ENCODE peak calls at places on chromosomes 3 and 15, in five cellular contexts. Z is esophagus muscularis mucosa, P is mesendoderm, E is fibroblast of lung, M is body of pancreas. O is an unnamed sample.

GRCh38 chr3:53970656-53971055 is 79.0 kb upstream of the SELENOK start:
- DNase-seq in Z (no peak), P (peak; percentile 56), E (no peak), M (no peak), O (peak; percentile 34)

GRCh38 chr3:52831500-52832301 is 1.2 kb upstream of the ITIH4 start:
- DNase-seq in Z (no peak), P (no peak), E (peak; percentile 69), M (peak; percentile 46), O (peak; percentile 97)

GRCh38 chr3:16987141-16987540 is 102.4 kb downstream of the PLCL2 start:
- DNase-seq in Z (no peak), P (no peak), E (no peak), M (peak; percentile 48), O (no peak)

GRCh38 chr3:69385723-69386483 is at the start of gene FRMD4B:
- DNase-seq in Z (no peak), P (peak; percentile 49), E (peak; percentile 22), M (peak; percentile 84), O (peak; percentile 16)

GRCh38 chr3:126797563-126797962 is 93.5 kb downstream of the CHCHD6 start:
- DNase-seq in Z (no peak), P (no peak), E (no peak), M (no peak), O (no peak)

GRCh38 chr15:49288411-49288810 is 118.4 kb downstream of the GALK2 start:
- DNase-seq in Z (no peak), P (no peak), E (no peak), M (no peak), O (no peak)

GRCh38 chr3:14532691-14533456 is 7.3 kb downstream of the GRIP2 start:
- DNase-seq in Z (no peak), P (peak; percentile 90), E (no peak), M (peak; percentile 93), O (no peak)

GRCh38 chr3:139797724-139798343 is 120.1 kb upstream of the NMNAT3 start:
- DNase-seq in Z (peak; percentile 19), P (peak; percentile 62), E (peak; percentile 54), M (peak; percentile 47), O (peak; percentile 84)

GRCh38 chr3:51975857-51976549 is 1.1 kb downstream of the ABHD14A start:
- DNase-seq in Z (no peak), P (peak; percentile 54), E (peak; percentile 69), M (peak; percentile 83), O (peak; percentile 87)

GRCh38 chr15:65311760-65312159 is 7.3 kb downstream of the RNU5B-1 start:
- DNase-seq in Z (no peak), P (no peak), E (no peak), M (no peak), O (no peak)

GRCh38 chr15:80203361-80203885 is 48.6 kb downstream of the CTXND1 start:
- DNase-seq in Z (peak; percentile 72), P (peak; percentile 10), E (no peak), M (no peak), O (no peak)

GRCh38 chr3:65706786-65707568 is 331.7 kb downstream of the MAGI1 start:
- DNase-seq in Z (no peak), P (no peak), E (no peak), M (peak; percentile 28), O (no peak)

GRCh38 chr15:42079401-42079908 is 14.9 kb downstream of the PLA2G4D start:
- DNase-seq in Z (no peak), P (no peak), E (no peak), M (no peak), O (no peak)

GRCh38 chr3:16595778-16596177 is 9.4 kb downstream of the DAZL start:
- DNase-seq in Z (no peak), P (no peak), E (no peak), M (no peak), O (no peak)

GRCh38 chr15:44738340-44738984 is 2.1 kb downstream of the TRIM69 start:
- DNase-seq in Z (no peak), P (peak; percentile 46), E (peak; percentile 82), M (no peak), O (no peak)

GRCh38 chr15:100252359-100252758 is 89.4 kb downstream of the ADAMTS17 start:
- DNase-seq in Z (no peak), P (no peak), E (no peak), M (no peak), O (no peak)

GRCh38 chr15:101394654-101395053 is 94.9 kb downstream of the PCSK6 start:
- DNase-seq in Z (no peak), P (no peak), E (no peak), M (no peak), O (no peak)

GRCh38 chr3:139629033-139629432 is 48.7 kb downstream of the NMNAT3 start:
- DNase-seq in Z (no peak), P (peak; percentile 71), E (peak; percentile 3), M (peak; percentile 41), O (peak; percentile 32)

GRCh38 chr15:42283671-42284070 is 10.4 kb upstream of the TMEM87A start:
- DNase-seq in Z (no peak), P (no peak), E (no peak), M (peak; percentile 63), O (no peak)

GRCh38 chr3:42247576-42248027 is 18.4 kb downstream of the CCK start:
- DNase-seq in Z (no peak), P (peak; percentile 68), E (peak; percentile 66), M (peak; percentile 76), O (peak; percentile 61)

GRCh38 chr3:159765025-159765859 is 223.4 kb upstream of the IL12A start:
- DNase-seq in Z (no peak), P (peak; percentile 92), E (peak; percentile 95), M (peak; percentile 37), O (peak; percentile 83)

GRCh38 chr15:82040395-82040794 is 5.4 kb downstream of the MEX3B start:
- DNase-seq in Z (no peak), P (no peak), E (no peak), M (peak; percentile 13), O (no peak)

GRCh38 chr3:14203521-14204079 is 25.0 kb downstream of the LSM3 start:
- DNase-seq in Z (no peak), P (peak; percentile 86), E (peak; percentile 90), M (peak; percentile 68), O (peak; percentile 50)

GRCh38 chr15:99706557-99707303 is 26.5 kb downstream of the LYSMD4 start:
- DNase-seq in Z (no peak), P (no peak), E (no peak), M (no peak), O (no peak)

GRCh38 chr3:171108066-171108465 is 81.5 kb upstream of the SLC2A2 start:
- DNase-seq in Z (peak; percentile 68), P (no peak), E (no peak), M (no peak), O (no peak)

GRCh38 chr3:194472290-194472920 is 14.4 kb downstream of the ATP13A3 start:
- DNase-seq in Z (no peak), P (peak; percentile 82), E (peak; percentile 87), M (peak; percentile 38), O (peak; percentile 24)

GRCh38 chr3:10725067-10725466 is 91.0 kb upstream of the SLC6A11 start:
- DNase-seq in Z (no peak), P (no peak), E (no peak), M (no peak), O (no peak)

GRCh38 chr15:69414702-69415161 is 583 bp downstream of the KIF23 start:
- DNase-seq in Z (no peak), P (peak; percentile 81), E (peak; percentile 89), M (no peak), O (peak; percentile 85)

GRCh38 chr3:128910006-128910405 is 30.6 kb downstream of the ACAD9 start:
- DNase-seq in Z (no peak), P (no peak), E (no peak), M (no peak), O (no peak)

GRCh38 chr3:5891721-5892120 is 704.2 kb downstream of the EDEM1 start:
- DNase-seq in Z (no peak), P (peak; percentile 50), E (no peak), M (peak; percentile 27), O (no peak)

GRCh38 chr3:24088782-24089181 is 143.7 kb downstream of the NR1D2 start:
- DNase-seq in Z (no peak), P (peak; percentile 42), E (peak; percentile 60), M (no peak), O (peak; percentile 31)

GRCh38 chr3:86934851-86935250 is 56.1 kb downstream of the VGLL3 start:
- DNase-seq in Z (no peak), P (no peak), E (no peak), M (no peak), O (peak; percentile 40)

GRCh38 chr3:152050782-152051405 is 177.5 kb downstream of the SUCNR1 start:
- DNase-seq in Z (no peak), P (no peak), E (peak; percentile 33), M (no peak), O (no peak)

GRCh38 chr3:184485906-184486305 is 75.7 kb upstream of the EPHB3 start:
- DNase-seq in Z (peak; percentile 45), P (no peak), E (no peak), M (no peak), O (no peak)
- H3K27ac ChIP-seq in Z (no peak overlapping the region), P (no peak overlapping the region), E (no peak overlapping the region), M (no peak overlapping the region), O (no peak overlapping the region)

DNA sequence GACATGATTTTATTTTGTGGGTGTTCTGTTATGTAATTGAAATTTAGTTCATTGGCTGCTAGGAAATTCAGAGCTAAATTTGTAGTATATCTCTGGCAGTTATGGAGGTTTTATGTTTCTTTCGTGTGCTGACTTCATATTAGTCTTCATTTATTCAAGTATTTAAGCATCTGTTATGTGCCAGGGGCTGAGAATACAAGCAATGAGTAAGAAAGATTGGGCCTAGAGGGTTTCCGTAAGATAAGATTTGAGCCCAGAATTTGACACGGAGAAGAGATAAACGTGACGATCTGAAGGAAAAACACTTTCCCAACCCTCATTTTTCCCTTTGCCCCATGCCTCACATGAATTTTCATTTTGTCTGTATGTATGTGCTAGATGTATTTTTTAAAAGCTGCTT is 75.1 kb upstream of the ACKR4 start:
- DNase-seq in Z (no peak), P (no peak), E (no peak), M (no peak), O (no peak)
- H3K36me3 ChIP-seq in Z (peaks cover 80% of the 10 kb centered on the region), P (no peaks in the 10 kb centered on the region), E (no peaks in the 10 kb centered on the region), M (no peaks in the 10 kb centered on the region), O (peaks cover 64% of the 10 kb centered on the region)

GRCh38 chr3:31908391-31909097 is 72.5 kb downstream of the OSBPL10 start:
- DNase-seq in Z (no peak), P (peak; percentile 59), E (peak; percentile 26), M (no peak), O (no peak)

GRCh38 chr3:31911643-31912042 is 69.4 kb downstream of the OSBPL10 start:
- DNase-seq in Z (no peak), P (no peak), E (peak; percentile 55), M (no peak), O (no peak)

GRCh38 chr3:31906182-31906581 is 74.9 kb downstream of the OSBPL10 start:
- DNase-seq in Z (no peak), P (no peak), E (peak; percentile 31), M (no peak), O (no peak)

GRCh38 chr3:31909455-31909854 is 71.6 kb downstream of the OSBPL10 start:
- DNase-seq in Z (no peak), P (no peak), E (no peak), M (no peak), O (no peak)

GRCh38 chr3:31911124-31911523 is 69.9 kb downstream of the OSBPL10 start:
- DNase-seq in Z (no peak), P (no peak), E (no peak), M (no peak), O (no peak)
- H3K27ac ChIP-seq in Z (no peak overlapping the region), P (no peak overlapping the region), E (no peak overlapping the region), M (no peak overlapping the region), O (no peak overlapping the region)

DNA sequence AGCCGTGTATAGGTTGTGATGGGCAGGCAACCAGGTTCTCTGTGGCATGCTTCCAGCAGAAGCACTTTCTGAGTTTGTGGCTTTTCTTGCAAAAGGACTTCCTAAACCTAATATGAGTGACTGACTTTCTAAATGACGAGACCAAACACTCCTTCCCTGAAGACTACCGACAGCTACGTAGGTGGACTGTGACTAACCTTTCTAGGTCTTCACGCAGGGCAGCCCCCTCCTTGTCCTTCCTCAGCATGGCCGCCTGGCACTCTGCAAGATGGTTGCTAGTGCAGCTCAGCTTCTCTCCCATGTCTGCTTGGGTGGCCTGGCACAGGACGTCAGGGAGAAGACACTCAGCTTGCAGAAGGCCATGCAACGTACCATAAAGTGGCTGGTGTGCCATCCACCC is 20.9 kb downstream of the CXCR6 start:
- DNase-seq in Z (no peak), P (no peak), E (no peak), M (no peak), O (no peak)
- H3K36me3 ChIP-seq in Z (peaks cover 100% of the 10 kb centered on the region), P (peaks cover 4% of the 10 kb centered on the region), E (peaks cover 31% of the 10 kb centered on the region), M (peaks cover 50% of the 10 kb centered on the region), O (peaks cover 2% of the 10 kb centered on the region)

O was measured in SJCRH30.